ENCODE peak calls at places on chromosomes 11 and 22, in seven cellular contexts. L, F, A, N, Q, Y and K are unnamed samples.

GRCh38 chr11:61022311-61023085 is 51.0 kb downstream of the CD6 start:
- DNase-seq in N (no peak), A (no peak), F (no peak), L (no peak), Q (no peak), Y (no peak), K (no peak)

GRCh38 chr22:24190159-24190540 is 8.9 kb downstream of the SUSD2 start:
- DNase-seq in F (no peak), Y (no peak), A (no peak), L (no peak), N (no peak), Q (no peak), K (no peak)

GRCh38 chr11:117786099-117786870 is 10.7 kb downstream of the DSCAML1 start:
- DNase-seq in Q (no peak), N (no peak), L (no peak), Y (no peak), A (no peak), F (peak; percentile 72), K (no peak)

GRCh38 chr11:64686466-64687175 is 36.4 kb downstream of the NRXN2 start:
- DNase-seq in L (no peak), N (no peak), A (peak; percentile 29), Y (no peak), F (no peak), Q (no peak), K (no peak)

GRCh38 chr11:75342966-75343870 is 8.2 kb downstream of the ARRB1 start:
- DNase-seq in N (no peak), Y (peak; percentile 79), L (no peak), Q (no peak), A (peak; percentile 48), F (peak; percentile 84), K (no peak)

GRCh38 chr22:11253000-11253511 is 4274.9 kb upstream of the OR11H1 start:
- DNase-seq in L (no peak), F (peak; percentile 3), A (no peak), Y (no peak), Q (no peak), N (no peak), K (peak; percentile 26)

GRCh38 chr11:133929401-133930052 is 27.2 kb downstream of the IGSF9B start:
- DNase-seq in L (no peak), Q (no peak), F (no peak), Y (no peak), N (no peak), A (no peak), K (no peak)

GRCh38 chr11:32602657-32603410 is 19.2 kb downstream of the EIF3M start:
- DNase-seq in Q (no peak), Y (no peak), A (peak; percentile 45), N (no peak), L (no peak), F (no peak), K (no peak)

GRCh38 chr11:22491826-22492225 is 133.8 kb downstream of the FANCF start:
- DNase-seq in N (no peak), F (no peak), Q (no peak), A (peak; percentile 85), Y (peak; percentile 41), L (no peak), K (no peak)

GRCh38 chr11:11587122-11587521 is 34.7 kb downstream of the GALNT18 start:
- DNase-seq in Y (no peak), F (no peak), Q (no peak), A (no peak), N (no peak), L (no peak), K (no peak)

GRCh38 chr11:9362393-9362863 is 22.0 kb upstream of the IPO7 start:
- DNase-seq in L (no peak), N (no peak), F (no peak), Q (peak; percentile 4), A (peak; percentile 24), Y (peak; percentile 23), K (no peak)

GRCh38 chr11:2135648-2136201 is 3.5 kb downstream of the IGF2 start:
- DNase-seq in Y (no peak), Q (no peak), F (peak; percentile 46), N (no peak), A (no peak), L (no peak), K (no peak)

GRCh38 chr11:130706572-130706971 is 209.7 kb downstream of the SNX19 start:
- DNase-seq in A (peak; percentile 93), Q (no peak), N (no peak), F (no peak), Y (no peak), L (no peak), K (no peak)

GRCh38 chr11:1927151-1928037 is 7.9 kb downstream of the TNNT3 start:
- DNase-seq in Y (no peak), Q (no peak), N (no peak), A (no peak), L (no peak), F (peak; percentile 72), K (no peak)

GRCh38 chr11:28463826-28464225 is 355.6 kb downstream of the METTL15 start:
- DNase-seq in N (no peak), Y (no peak), A (no peak), F (no peak), L (no peak), Q (no peak), K (no peak)

GRCh38 chr11:484616-485015 is 22.4 kb downstream of the RNH1 start:
- DNase-seq in L (no peak), Y (no peak), A (no peak), N (no peak), Q (no peak), F (no peak), K (no peak)

GRCh38 chr11:86147004-86147403 is 78.1 kb upstream of the PICALM start:
- DNase-seq in Y (no peak), Q (no peak), N (no peak), F (no peak), A (no peak), L (no peak), K (peak; percentile 60)

GRCh38 chr11:128714121-128714520 is 20.2 kb downstream of the FLI1 start:
- DNase-seq in N (no peak), A (no peak), Q (no peak), L (no peak), Y (no peak), F (no peak), K (no peak)

GRCh38 chr11:77093987-77094840 is 8.4 kb upstream of the OMP start:
- DNase-seq in A (no peak), F (no peak), L (no peak), N (no peak), Q (no peak), Y (no peak), K (no peak)

GRCh38 chr11:76206327-76207081 is at the start of gene WNT11:
- DNase-seq in L (peak; percentile 59), A (peak; percentile 69), F (peak; percentile 82), N (no peak), Q (peak; percentile 75), Y (peak; percentile 78), K (peak; percentile 80)

GRCh38 chr22:36733271-36733670 is 29.7 kb upstream of the CACNG2 start:
- DNase-seq in A (no peak), N (no peak), F (no peak), L (no peak), Y (no peak), Q (no peak), K (no peak)

GRCh38 chr11:33892906-33893594 is 1.2 kb upstream of the LMO2 start:
- DNase-seq in Q (no peak), L (no peak), N (no peak), A (peak; percentile 11), F (no peak), Y (no peak), K (no peak)
- H3K4me1 ChIP-seq in Q (no peaks in the 10 kb centered on the region), L (peaks cover 14% of the 10 kb centered on the region), N (peaks cover 39% of the 10 kb centered on the region), A (peaks cover 4% of the 10 kb centered on the region), F (peaks cover 6% of the 10 kb centered on the region), Y (peaks cover 6% of the 10 kb centered on the region), K (peaks cover 4% of the 10 kb centered on the region)

GRCh38 chr11:62489204-62489603 is 57.4 kb downstream of the AHNAK start:
- DNase-seq in N (no peak), Q (no peak), F (no peak), A (peak; percentile 66), Y (no peak), L (no peak), K (no peak)
- H3K4me2 ChIP-seq in N (no peak overlapping the region), Q (no peak overlapping the region), F (no peak overlapping the region), A (no peak overlapping the region), Y (no peak overlapping the region), L (no peak overlapping the region), K (no peak overlapping the region)

GRCh38 chr22:42644422-42645340 is 4.3 kb upstream of the ATP5MGL start:
- DNase-seq in N (no peak), Q (no peak), L (no peak), A (peak; percentile 73), Y (no peak), F (peak; percentile 52), K (no peak)
- H3K9me2 ChIP-seq in N (no peaks in the 10 kb centered on the region), Q (no peaks in the 10 kb centered on the region), L (no peaks in the 10 kb centered on the region), A (no peaks in the 10 kb centered on the region), Y (no peaks in the 10 kb centered on the region), F (no peaks in the 10 kb centered on the region), K (no peaks in the 10 kb centered on the region)

GRCh38 chr22:44758970-44759365 is 6.6 kb downstream of the ARHGAP8 start:
- DNase-seq in N (no peak), A (no peak), L (no peak), Q (no peak), Y (no peak), F (no peak), K (no peak)

GRCh38 chr22:44761025-44761424 is 8.7 kb downstream of the ARHGAP8 start:
- DNase-seq in N (no peak), F (no peak), Q (no peak), A (no peak), Y (no peak), L (no peak), K (no peak)

GRCh38 chr22:44759430-44760310 is 7.3 kb downstream of the ARHGAP8 start:
- DNase-seq in A (no peak), Q (no peak), N (no peak), Y (no peak), L (no peak), F (no peak), K (no peak)

GRCh38 chr22:44755956-44756361 is 3.6 kb downstream of the ARHGAP8 start:
- DNase-seq in Y (peak; percentile 78), F (peak; percentile 78), L (no peak), N (no peak), Q (peak; percentile 77), A (no peak), K (no peak)

DNA sequence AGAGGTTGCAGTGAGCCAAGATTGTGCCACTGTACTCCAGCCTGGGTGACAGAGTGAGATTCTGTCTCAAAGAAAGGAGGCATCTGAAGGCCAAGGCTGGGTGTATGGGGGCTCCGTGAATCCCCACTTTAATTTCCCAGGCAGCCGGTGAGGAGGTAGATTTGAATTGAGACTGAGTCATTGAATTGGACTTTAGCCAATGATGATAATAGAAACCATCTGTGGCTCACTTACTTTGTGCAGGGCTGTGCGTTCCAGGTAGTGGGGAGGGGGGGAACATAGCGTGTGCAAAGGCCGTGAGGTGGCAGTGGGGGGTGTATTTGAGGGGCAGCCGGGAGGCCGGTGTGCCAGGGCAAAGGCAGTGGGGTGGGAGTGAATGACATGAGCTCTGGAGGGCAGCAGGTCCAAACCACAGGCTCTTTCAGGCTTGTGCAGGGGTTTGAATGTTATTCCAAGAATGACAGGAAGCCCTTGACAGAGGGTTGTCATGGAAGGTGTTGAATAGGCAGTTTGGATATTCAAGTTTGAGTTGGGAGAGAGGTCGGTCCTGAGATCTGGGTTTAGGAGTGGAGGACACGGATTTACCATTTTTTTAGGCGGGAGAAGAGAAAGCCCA is 6.1 kb downstream of the ARHGAP8 start:
- DNase-seq in A (peak; percentile 54), N (no peak), F (peak; percentile 68), L (no peak), Q (no peak), Y (no peak), K (no peak)
- H3K4me1 ChIP-seq in A (no peaks in the 10 kb centered on the region), N (no peaks in the 10 kb centered on the region), F (peaks cover 40% of the 10 kb centered on the region), L (no peaks in the 10 kb centered on the region), Q (peaks cover 47% of the 10 kb centered on the region), Y (peaks cover 24% of the 10 kb centered on the region), K (peaks cover 18% of the 10 kb centered on the region)

GRCh38 chr22:28424427-28425080 is 255.1 kb downstream of the TTC28 start:
- DNase-seq in L (no peak), N (no peak), Q (no peak), Y (no peak), F (no peak), A (peak; percentile 42), K (no peak)
- H3K4me2 ChIP-seq in L (no peak overlapping the region), N (no peak overlapping the region), Q (no peak overlapping the region), Y (peak overlapping the region; percentile 21), F (no peak overlapping the region), A (peak overlapping the region; percentile 36), K (no peak overlapping the region)